ENCODE peak calls at places on chromosomes 6 and 20, in four cellular contexts. U is HCT116, N is HepG2, I is SK-N-SH. S is an unnamed sample.

GRCh38 chr6:167324111-167324510 is 775 bp upstream of the TTLL2 start:
- DNase-seq in U (no peak), N (no peak), I (no peak), S (no peak)

GRCh38 chr6:148650941-148651540 is 95.8 kb upstream of the UST start:
- DNase-seq in U (no peak), N (no peak), I (no peak), S (no peak)

GRCh38 chr6:3247255-3248146 is 11.2 kb upstream of the PSMG4 start:
- DNase-seq in I (peak), U (no peak), N (peak), S (no peak)

GRCh38 chr20:38131588-38132121 is 33.4 kb downstream of the TGM2 start:
- DNase-seq in U (no peak), I (peak), N (no peak), S (no peak)

GRCh38 chr6:11710968-11711643 is 67.5 kb downstream of the ADTRP start:
- DNase-seq in I (no peak), U (no peak), N (no peak), S (no peak)

GRCh38 chr6:69775450-69775849 is 21.4 kb downstream of the LMBRD1 start:
- DNase-seq in N (no peak), U (no peak), I (no peak), S (no peak)

GRCh38 chr20:63082308-63082938 is 75.7 kb upstream of the BHLHE23 start:
- DNase-seq in I (no peak), N (peak), U (no peak), S (peak)

GRCh38 chr6:30687659-30688431 is 1.4 kb upstream of the PPP1R18 start:
- DNase-seq in U (no peak), N (no peak), I (peak), S (no peak)

GRCh38 chr6:19643713-19644112 is 193.5 kb upstream of the ID4 start:
- DNase-seq in I (no peak), N (no peak), U (no peak), S (no peak)

GRCh38 chr20:9200620-9201019 is 131.7 kb downstream of the PLCB4 start:
- DNase-seq in N (no peak), I (no peak), U (peak), S (no peak)

GRCh38 chr6:127980996-127981395 is 80.1 kb upstream of the THEMIS start:
- DNase-seq in N (no peak), U (no peak), I (no peak), S (no peak)

GRCh38 chr6:166046232-166046631 is 121.4 kb downstream of the TBXT start:
- DNase-seq in N (no peak), U (no peak), I (no peak), S (no peak)

GRCh38 chr20:1993986-1994385 is at the start of gene PDYN:
- DNase-seq in U (no peak), N (no peak), I (no peak), S (no peak)

DNA sequence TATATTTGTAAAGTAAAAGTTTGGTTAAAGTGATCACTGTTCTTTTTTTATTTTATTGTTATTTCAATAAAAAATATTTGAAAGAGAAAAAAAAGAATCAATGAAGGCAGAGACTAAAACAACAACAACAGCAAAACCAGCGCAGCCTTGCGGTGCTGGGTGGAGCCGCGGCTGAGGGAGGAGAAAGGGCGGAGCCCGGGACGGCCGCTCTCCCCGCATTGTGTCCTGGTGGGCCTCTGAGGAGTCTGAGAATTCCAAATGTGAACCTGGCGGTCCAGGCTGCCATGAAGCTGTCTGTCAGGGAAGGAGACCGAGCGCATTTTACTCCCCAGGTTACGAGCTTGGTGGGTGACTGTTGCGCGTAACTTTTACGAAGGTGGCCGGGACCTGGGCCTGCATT is 43.2 kb downstream of the TMEM242 start:
- DNase-seq in N (no peak), U (no peak), I (no peak), S (no peak)
- TF ChIP-seq JUND in N (no peak), U (no peak), I (no peak), S (no peak)

GRCh38 chr6:108407952-108408351 is 113.1 kb downstream of the AFG1L start:
- DNase-seq in N (no peak), U (no peak), I (no peak), S (no peak)

GRCh38 chr6:108408861-108409260 is 114.0 kb downstream of the AFG1L start:
- DNase-seq in N (no peak), U (no peak), I (no peak), S (no peak)

GRCh38 chr6:108403260-108403659 is 108.4 kb downstream of the AFG1L start:
- DNase-seq in U (no peak), N (no peak), I (no peak), S (no peak)

GRCh38 chr6:108408453-108408852 is 113.6 kb downstream of the AFG1L start:
- DNase-seq in U (no peak), I (no peak), N (peak), S (no peak)

GRCh38 chr6:108406943-108407342 is 112.1 kb downstream of the AFG1L start:
- DNase-seq in N (no peak), I (no peak), U (no peak), S (no peak)
- TF ChIP-seq JUND in N (no peak), I (no peak), U (no peak), S (no peak)

GRCh38 chr6:34730006-34730405 is 27.3 kb upstream of the SNRPC start:
- DNase-seq in U (no peak), N (no peak), I (no peak), S (no peak)

GRCh38 chr6:34722451-34722850 is 25.9 kb upstream of the ILRUN start:
- DNase-seq in N (no peak), U (no peak), I (no peak), S (no peak)

GRCh38 chr6:34723203-34723602 is 26.6 kb upstream of the ILRUN start:
- DNase-seq in U (no peak), N (peak), I (no peak), S (no peak)

GRCh38 chr6:34731393-34732060 is 25.8 kb upstream of the SNRPC start:
- DNase-seq in N (peak), U (no peak), I (no peak), S (no peak)

DNA sequence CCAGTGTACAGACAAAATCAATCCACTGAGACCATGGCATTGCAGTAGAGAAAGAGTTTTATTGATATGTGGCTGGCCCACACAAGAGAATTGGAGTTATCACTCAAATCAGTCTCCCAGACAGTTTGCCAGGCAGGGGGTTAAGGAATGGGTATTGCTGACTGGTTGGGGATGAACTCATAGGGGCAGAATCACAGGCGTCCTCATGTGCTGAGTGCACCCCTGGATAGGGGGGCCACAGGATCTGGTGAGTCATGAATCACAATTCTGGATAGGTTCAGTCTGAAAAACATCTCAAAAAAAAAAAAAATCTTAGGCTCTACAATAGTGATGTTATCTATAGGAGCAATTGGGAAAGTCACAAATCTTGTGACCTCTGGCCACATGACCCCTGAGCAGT is 29.5 kb upstream of the ILRUN start:
- DNase-seq in N (no peak), I (no peak), U (no peak), S (no peak)
- TF ChIP-seq JUND in N (no peak), I (no peak), U (no peak), S (no peak)

GRCh38 chr6:35920793-35921732 is at the start of gene SRPK1:
- DNase-seq in N (peak), U (peak), I (peak), S (peak)

GRCh38 chr6:35922139-35922554 is 1.2 kb upstream of the SRPK1 start:
- DNase-seq in N (peak), I (no peak), U (no peak), S (no peak)

GRCh38 chr6:35919827-35920751 is 809 bp downstream of the SRPK1 start:
- DNase-seq in I (peak), N (peak), U (no peak), S (peak)

GRCh38 chr6:35916056-35916455 is 4.8 kb downstream of the SRPK1 start:
- DNase-seq in N (no peak), U (no peak), I (no peak), S (no peak)

DNA sequence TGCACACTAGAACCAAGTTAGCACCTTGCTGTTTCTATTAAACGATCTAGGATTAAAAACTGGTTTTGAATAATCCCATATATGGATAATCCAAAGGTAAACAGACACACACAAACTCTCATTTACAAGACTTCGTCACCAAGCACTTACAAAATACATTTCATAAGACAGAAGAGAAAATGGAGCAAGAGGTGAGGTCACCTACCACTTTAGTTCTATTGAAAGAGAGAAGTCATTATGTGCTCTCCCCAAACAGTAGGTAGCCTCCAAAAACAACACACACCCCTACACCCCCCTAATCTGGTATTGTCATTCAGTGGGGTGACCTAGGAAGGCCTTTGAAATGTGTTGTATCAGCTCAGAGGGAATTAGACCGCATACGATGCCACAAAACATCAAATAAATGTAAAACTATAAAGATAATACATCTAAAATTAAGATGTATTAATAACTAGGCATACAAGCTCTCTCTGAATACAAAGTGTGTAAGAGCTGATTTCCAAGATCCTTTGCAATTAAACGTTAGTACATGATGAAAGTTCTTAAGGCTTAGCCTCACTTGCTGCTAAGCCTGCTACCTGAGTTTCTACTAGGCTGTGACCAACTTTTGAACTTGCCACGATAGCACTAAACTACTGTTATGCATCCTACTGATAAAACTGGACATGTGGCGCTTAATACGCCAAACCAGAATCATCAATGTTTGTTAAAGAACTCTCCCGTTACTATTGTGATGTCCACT is 1.6 kb downstream of the SRPK1 start:
- DNase-seq in I (no peak), N (peak), U (no peak), S (no peak)
- TF ChIP-seq JUND in I (no peak), N (no peak), U (no peak), S (no peak)

DNA sequence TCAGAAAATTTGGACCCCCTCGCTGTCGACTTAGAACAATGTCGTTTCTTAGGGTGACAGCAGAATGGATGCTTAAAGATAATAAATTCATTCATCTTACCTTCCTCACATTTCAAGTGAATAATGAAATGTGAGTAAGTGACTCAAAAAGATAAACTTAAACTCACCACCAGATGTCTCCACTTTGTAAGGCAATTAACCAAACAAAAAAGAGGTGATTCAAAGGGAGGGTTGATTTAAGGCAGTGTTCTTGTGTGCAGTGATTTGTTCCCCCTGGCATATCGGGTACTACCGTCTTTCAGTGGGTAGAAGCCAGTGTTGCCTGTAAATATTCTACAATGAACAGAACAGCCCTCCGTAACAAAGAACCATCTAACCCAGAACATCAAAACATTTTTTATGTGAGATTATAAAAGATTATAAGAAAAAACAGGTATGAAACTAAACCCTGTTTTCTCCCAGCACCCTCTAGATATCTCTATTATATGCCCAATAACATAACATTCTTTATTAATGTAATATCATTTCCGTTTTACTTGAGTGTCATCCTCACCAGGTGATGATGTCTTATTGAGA is 589.7 kb downstream of the CBLN4 start:
- DNase-seq in N (peak), I (peak), U (no peak), S (peak)
- TF ChIP-seq JUND in N (no peak), I (no peak), U (no peak), S (no peak)

GRCh38 chr20:53934421-53935352 is 135.7 kb downstream of the BCAS1 start:
- DNase-seq in I (no peak), U (no peak), N (no peak), S (peak)
- TF ChIP-seq JUND in I (no peak), U (no peak), N (no peak), S (no peak)

DNA sequence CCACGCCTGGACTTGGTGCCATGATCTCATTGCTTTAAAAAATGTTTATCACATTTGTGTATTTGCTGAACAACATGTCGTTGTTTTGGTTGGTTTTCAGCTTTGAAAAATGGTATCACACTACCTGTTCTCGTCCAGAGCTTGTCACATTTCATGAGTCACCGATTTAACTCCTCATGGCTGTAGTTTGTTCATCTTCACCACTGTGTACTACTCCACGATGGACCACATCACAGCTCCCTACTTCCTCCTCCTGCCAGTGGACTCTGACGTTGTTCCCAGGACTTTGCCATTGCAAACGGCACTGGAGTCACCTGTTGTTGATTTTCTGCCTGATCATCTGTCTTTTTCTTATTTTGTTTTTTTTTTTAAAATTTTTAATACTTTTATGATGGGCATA is 157.7 kb downstream of the ERMARD start:
- DNase-seq in U (no peak), N (no peak), I (no peak), S (no peak)
- TF ChIP-seq JUND in U (no peak), N (no peak), I (no peak), S (no peak)

S was measured in T47D.